ENCODE peak calls at places on chromosomes 16 and 17, in six cellular contexts. U is psoas muscle, G is heart right ventricle, B is GM23338, I is transverse colon, E is breast epithelium. V is an unnamed sample.
A peak's percentile ranks its signal among the peaks of the same experiment; 100 is the strongest.

GRCh38 chr17:46782250-46782953 is 36.1 kb downstream of the WNT3 start:
- DNase-seq in U (no peak), G (no peak), B (peak; percentile 77), I (peak; percentile 31), E (no peak), V (no peak)

GRCh38 chr17:49343273-49343672 is 18.8 kb downstream of the ZNF652 start:
- DNase-seq in U (no peak), G (no peak), B (no peak), I (no peak), E (no peak), V (no peak)

GRCh38 chr16:54266363-54266955 is 20.1 kb downstream of the IRX3 start:
- DNase-seq in U (no peak), G (no peak), B (no peak), I (no peak), E (no peak), V (no peak)

GRCh38 chr16:55021595-55022475 is 91.2 kb downstream of the IRX5 start:
- DNase-seq in U (no peak), G (no peak), B (peak; percentile 68), I (peak; percentile 13), E (no peak), V (no peak)

GRCh38 chr17:79095345-79096055 is 20.9 kb downstream of the ENGASE start:
- DNase-seq in U (no peak), G (no peak), B (no peak), I (no peak), E (no peak), V (no peak)

GRCh38 chr16:21656795-21657768 is 4.7 kb upstream of the IGSF6 start:
- DNase-seq in U (no peak), G (peak; percentile 34), B (peak; percentile 81), I (no peak), E (no peak), V (no peak)

GRCh38 chr16:47144559-47144877 is 773 bp upstream of the NETO2 start:
- DNase-seq in U (no peak), G (no peak), B (no peak), I (no peak), E (no peak), V (no peak)

GRCh38 chr17:41796066-41796895 is 9.8 kb upstream of the JUP start:
- DNase-seq in U (no peak), G (no peak), B (no peak), I (no peak), E (no peak), V (no peak)

GRCh38 chr16:23950291-23950894 is 114.6 kb downstream of the PRKCB start:
- DNase-seq in U (no peak), G (no peak), B (no peak), I (no peak), E (no peak), V (no peak)

GRCh38 chr17:9003355-9004131 is 17.8 kb upstream of the NTN1 start:
- DNase-seq in U (no peak), G (no peak), B (peak; percentile 63), I (no peak), E (no peak), V (no peak)

GRCh38 chr17:15510361-15510760 is 42.9 kb upstream of the CDRT4 start:
- DNase-seq in U (no peak), G (no peak), B (no peak), I (no peak), E (no peak), V (peak; percentile 26)

GRCh38 chr17:36743130-36743529 is 141.7 kb downstream of the MRM1 start:
- DNase-seq in U (no peak), G (no peak), B (peak; percentile 21), I (no peak), E (no peak), V (no peak)

GRCh38 chr17:2837147-2837561 is 40.9 kb downstream of the RAP1GAP2 start:
- DNase-seq in U (no peak), G (no peak), B (peak; percentile 40), I (no peak), E (no peak), V (no peak)

GRCh38 chr17:65629234-65629690 is 67.8 kb upstream of the AXIN2 start:
- DNase-seq in U (no peak), G (no peak), B (no peak), I (no peak), E (no peak), V (no peak)

GRCh38 chr17:40355123-40355803 is 9.3 kb downstream of the GJD3 start:
- DNase-seq in U (peak; percentile 82), G (peak; percentile 75), B (peak; percentile 88), I (peak; percentile 79), E (peak; percentile 63), V (no peak)

GRCh38 chr17:35188111-35188510 is 6.1 kb downstream of the SLC35G3 start:
- DNase-seq in U (no peak), G (no peak), B (no peak), I (no peak), E (no peak), V (no peak)

GRCh38 chr16:88743693-88744519 is 37.6 kb downstream of the CTU2 start:
- DNase-seq in U (peak; percentile 84), G (peak; percentile 78), B (peak; percentile 88), I (peak; percentile 87), E (peak; percentile 58), V (peak; percentile 61)

GRCh38 chr17:13888043-13888442 is 181.3 kb upstream of the COX10 start:
- DNase-seq in U (peak; percentile 14), G (peak; percentile 24), B (no peak), I (peak; percentile 8), E (no peak), V (no peak)

GRCh38 chr16:77748426-77748825 is 26.1 kb downstream of the NUDT7 start:
- DNase-seq in U (no peak), G (no peak), B (no peak), I (no peak), E (no peak), V (no peak)

GRCh38 chr17:4147751-4148310 is 4.8 kb downstream of the CYB5D2 start:
- DNase-seq in U (no peak), G (no peak), B (no peak), I (no peak), E (no peak), V (no peak)

GRCh38 chr17:10060526-10060925 is 137.9 kb downstream of the GAS7 start:
- DNase-seq in U (no peak), G (no peak), B (no peak), I (no peak), E (no peak), V (no peak)

GRCh38 chr17:10059684-10060211 is 138.7 kb downstream of the GAS7 start:
- DNase-seq in U (peak; percentile 37), G (peak; percentile 70), B (peak; percentile 41), I (peak; percentile 41), E (no peak), V (no peak)

GRCh38 chr17:10058924-10059683 is 139.3 kb downstream of the GAS7 start:
- DNase-seq in U (peak; percentile 59), G (no peak), B (no peak), I (no peak), E (no peak), V (no peak)

GRCh38 chr17:10062757-10063385 is 135.5 kb downstream of the GAS7 start:
- DNase-seq in U (no peak), G (no peak), B (no peak), I (no peak), E (no peak), V (no peak)

DNA sequence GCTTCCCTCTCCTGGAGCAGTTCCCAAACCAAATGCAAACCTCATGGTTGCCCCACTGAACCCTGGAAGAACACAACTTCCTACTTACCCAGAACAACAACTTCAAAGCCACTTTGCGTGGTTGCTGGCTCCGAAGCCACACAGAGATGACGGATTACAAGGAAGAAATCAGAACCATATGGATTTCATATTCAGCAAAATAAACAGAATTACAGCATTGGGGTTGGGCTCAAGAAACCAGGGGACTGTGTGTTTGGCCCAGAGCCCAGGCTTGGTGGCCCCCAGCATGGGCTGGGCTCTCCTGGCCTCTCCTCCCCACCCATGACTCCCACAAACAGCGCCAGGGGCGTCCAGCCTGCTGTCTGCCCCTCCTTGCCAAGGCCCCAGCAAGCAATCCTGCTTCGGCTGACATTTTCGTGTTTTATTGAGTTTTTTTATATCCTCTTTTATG is 137.2 kb downstream of the GAS7 start:
- DNase-seq in U (peak; percentile 63), G (no peak), B (no peak), I (no peak), E (peak; percentile 43), V (no peak)
- H3K27ac ChIP-seq in U (peak overlapping the region; percentile 36), G (peak overlapping the region; percentile 71), B (no peak overlapping the region), I (peak overlapping the region; percentile 35), E (peak overlapping the region; percentile 94), V (no peak overlapping the region)

GRCh38 chr16:5215911-5216310 is 118.3 kb upstream of the EEF2KMT start:
- DNase-seq in U (no peak), G (no peak), B (no peak), I (peak; percentile 13), E (no peak), V (no peak)

GRCh38 chr16:5216681-5217080 is 119.1 kb upstream of the EEF2KMT start:
- DNase-seq in U (no peak), G (no peak), B (no peak), I (no peak), E (no peak), V (no peak)

DNA sequence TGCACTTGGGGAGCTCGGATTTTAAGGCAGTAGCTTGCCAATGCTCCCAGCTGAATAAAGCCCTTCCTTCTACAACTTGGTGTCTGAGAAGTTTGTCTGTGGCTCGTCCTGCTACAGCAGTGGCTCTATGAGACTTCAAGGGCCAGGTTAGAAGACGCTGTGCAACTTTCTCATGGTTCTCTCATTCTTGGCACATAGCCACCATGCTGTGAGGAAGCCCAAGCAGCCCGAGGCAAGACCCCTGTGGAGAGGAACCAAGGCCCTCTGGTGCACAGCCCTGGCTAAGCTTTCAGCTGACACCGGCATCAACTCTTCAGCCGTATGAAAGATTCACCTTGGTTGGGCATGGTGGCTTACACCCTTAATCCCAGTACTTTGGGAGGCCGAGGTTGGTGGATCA is 116.9 kb upstream of the EEF2KMT start:
- DNase-seq in U (no peak), G (no peak), B (no peak), I (no peak), E (no peak), V (no peak)
- H3K27ac ChIP-seq in U (no peak overlapping the region), G (no peak overlapping the region), B (no peak overlapping the region), I (no peak overlapping the region), E (no peak overlapping the region), V (no peak overlapping the region)

GRCh38 chr17:81223758-81224122 is 975 bp upstream of the CEP131 start:
- DNase-seq in U (no peak), G (no peak), B (peak; percentile 60), I (peak; percentile 31), E (no peak), V (no peak)
- H3K27ac ChIP-seq in U (no peak overlapping the region), G (no peak overlapping the region), B (peak overlapping the region; percentile 11), I (peak overlapping the region; percentile 61), E (peak overlapping the region; percentile 77), V (no peak overlapping the region)

DNA sequence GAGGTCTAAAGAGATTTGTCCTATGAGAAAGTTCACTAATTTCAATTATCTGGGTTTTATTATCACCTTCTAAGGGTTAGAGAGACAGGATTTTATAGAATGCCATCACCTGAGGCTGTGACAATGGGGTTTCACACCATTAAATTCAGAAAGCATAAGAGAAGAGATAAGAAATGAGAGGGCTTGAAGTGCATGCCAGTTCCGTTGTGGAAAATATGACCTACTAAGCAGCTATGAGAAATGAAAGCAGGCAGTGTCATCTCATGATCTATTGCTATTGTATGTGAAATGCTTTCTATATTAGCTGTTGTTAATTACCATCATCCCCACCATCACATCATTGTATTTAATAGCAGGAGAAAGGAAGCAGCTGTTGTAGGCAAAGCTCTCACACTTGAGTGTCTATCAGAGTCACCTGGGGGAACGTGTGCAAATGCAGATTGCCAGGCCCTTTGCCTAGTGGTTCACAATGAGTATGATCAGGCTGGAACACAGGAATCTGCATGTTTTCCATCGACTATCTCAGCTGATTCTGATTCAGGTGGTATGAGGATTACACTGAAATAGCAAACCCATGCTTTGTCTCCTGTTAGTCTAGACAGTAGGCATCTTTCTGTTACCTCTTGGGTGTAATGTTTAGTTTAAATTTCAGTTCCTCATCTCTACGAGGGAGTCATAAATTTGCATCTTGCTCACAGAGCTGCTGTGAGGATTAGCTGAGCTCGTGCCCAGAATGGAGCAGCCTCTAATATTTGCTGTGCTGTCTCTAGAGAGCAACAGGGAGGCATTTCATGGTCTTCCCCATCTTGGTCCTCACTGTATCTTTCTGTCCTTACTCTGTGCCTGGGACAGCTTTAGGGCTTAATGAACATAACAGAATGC is 256.5 kb downstream of the CDH13 start:
- DNase-seq in U (no peak), G (no peak), B (no peak), I (no peak), E (no peak), V (no peak)
- H3K27ac ChIP-seq in U (no peak overlapping the region), G (no peak overlapping the region), B (no peak overlapping the region), I (no peak overlapping the region), E (no peak overlapping the region), V (no peak overlapping the region)

V was measured in substantia nigra.